ENCODE peak calls at places on chromosomes 12 and 14, in five cellular contexts. D, H, F, U and G are unnamed samples.

GRCh38 chr14:79570648-79571047 is 640.7 kb downstream of the DIO2 start:
- DNase-seq in U (no peak), F (no peak), H (no peak), D (no peak), G (no peak)

GRCh38 chr12:124411291-124411878 is 116.5 kb downstream of the RFLNA start:
- DNase-seq in H (peak; percentile 86), D (no peak), U (peak; percentile 98), F (peak; percentile 95), G (no peak)

GRCh38 chr14:54002653-54003052 is 46.0 kb upstream of the BMP4 start:
- DNase-seq in F (peak; percentile 25), H (no peak), U (no peak), D (no peak), G (no peak)

GRCh38 chr14:92049781-92050180 is 9.9 kb upstream of the TRIP11 start:
- DNase-seq in H (no peak), D (no peak), U (no peak), F (no peak), G (no peak)

GRCh38 chr14:76929927-76930326 is 98.6 kb downstream of the IRF2BPL start:
- DNase-seq in U (no peak), D (peak; percentile 24), F (no peak), H (no peak), G (no peak)

GRCh38 chr12:25976289-25976688 is 17.8 kb downstream of the RASSF8 start:
- DNase-seq in U (no peak), F (no peak), H (no peak), D (no peak), G (no peak)

GRCh38 chr12:110330544-110330943 is 49.5 kb downstream of the ATP2A2 start:
- DNase-seq in D (no peak), F (peak; percentile 73), H (no peak), U (no peak), G (no peak)

GRCh38 chr14:73467800-73468199 is 9.5 kb upstream of the NUMB start:
- DNase-seq in U (no peak), H (no peak), D (no peak), F (peak; percentile 50), G (no peak)

GRCh38 chr12:108691995-108692808 is 39.1 kb downstream of the CORO1C start:
- DNase-seq in U (no peak), H (peak; percentile 41), D (no peak), F (no peak), G (peak; percentile 34)

GRCh38 chr14:56282179-56282578 is 164.0 kb downstream of the PELI2 start:
- DNase-seq in F (no peak), D (no peak), H (no peak), U (no peak), G (no peak)

GRCh38 chr14:56284641-56285040 is 166.4 kb downstream of the PELI2 start:
- DNase-seq in D (no peak), U (no peak), H (no peak), F (no peak), G (no peak)

GRCh38 chr14:56278383-56278782 is 160.2 kb downstream of the PELI2 start:
- DNase-seq in F (no peak), D (no peak), H (no peak), U (no peak), G (no peak)

GRCh38 chr14:56280843-56281242 is 162.6 kb downstream of the PELI2 start:
- DNase-seq in U (peak; percentile 46), H (no peak), F (no peak), D (no peak), G (no peak)
- TF ChIP-seq CTCF in U (peak; percentile 49), H (no peak), F (peak; percentile 16), D (no peak), G (no peak)

GRCh38 chr14:68631691-68632590 is 160.9 kb downstream of the ZFP36L1 start:
- DNase-seq in F (no peak), D (no peak), U (no peak), H (no peak), G (no peak)
- H3K9me3 ChIP-seq in F (no peaks in the 10 kb centered on the region), D (no peaks in the 10 kb centered on the region), U (no peaks in the 10 kb centered on the region), H (no peaks in the 10 kb centered on the region), G (no peaks in the 10 kb centered on the region)

GRCh38 chr12:131318045-131318685 is 364.5 kb downstream of the ADGRD1 start:
- DNase-seq in H (no peak), D (no peak), F (no peak), U (no peak), G (no peak)
- TF ChIP-seq CTCF in H (no peak), D (no peak), F (no peak), U (no peak), G (no peak)

GRCh38 chr14:106786697-106787096 is 1260.3 kb downstream of the TMEM121 start:
- DNase-seq in F (no peak), U (no peak), D (no peak), H (no peak), G (no peak)
- H3K9me3 ChIP-seq in F (no peaks in the 10 kb centered on the region), U (peaks cover 5% of the 10 kb centered on the region), D (no peaks in the 10 kb centered on the region), H (no peaks in the 10 kb centered on the region), G (no peaks in the 10 kb centered on the region)